ENCODE peak calls at places on chromosome 15, in nine cellular contexts. K is NCI-H1417, E is GM04504, O is COR-L47, U is hepatocyte, Z is Karpas-422, G is fibroblast of lung, V is uterus, J is SW480. Y is an unnamed sample.

GRCh38 chr15:99467861-99468460 is 97.8 kb upstream of the MEF2A start:
- DNase-seq in O (no peak), U (no peak), E (no peak), K (no peak), Z (no peak), J (no peak), V (no peak), G (peak; percentile 52), Y (no peak)

GRCh38 chr15:42863572-42864239 is 56.9 kb downstream of the TTBK2 start:
- DNase-seq in V (no peak), E (no peak), O (no peak), U (no peak), G (peak; percentile 16), K (no peak), J (no peak), Z (no peak), Y (no peak)

GRCh38 chr15:52252781-52253180 is 42.8 kb downstream of the MYO5C start:
- DNase-seq in U (peak; percentile 57), Z (no peak), J (peak; percentile 28), V (no peak), K (no peak), O (no peak), G (peak; percentile 95), E (peak; percentile 80), Y (no peak)

GRCh38 chr15:57922780-57923179 is 142.7 kb downstream of the ALDH1A2 start:
- DNase-seq in G (no peak), O (no peak), V (peak; percentile 77), U (no peak), E (no peak), K (no peak), J (no peak), Z (no peak), Y (no peak)

GRCh38 chr15:88646951-88647350 is 8.1 kb downstream of the ISG20 start:
- DNase-seq in O (no peak), E (no peak), G (no peak), V (no peak), J (no peak), U (no peak), Z (no peak), K (no peak), Y (no peak)

GRCh38 chr15:77616072-77616471 is 16.6 kb downstream of the LINGO1 start:
- DNase-seq in V (no peak), K (no peak), E (no peak), U (no peak), Z (peak; percentile 68), J (no peak), O (no peak), G (no peak), Y (no peak)

GRCh38 chr15:77596821-77597803 is 35.6 kb downstream of the LINGO1 start:
- DNase-seq in Z (no peak), K (no peak), V (no peak), E (no peak), G (no peak), U (no peak), J (no peak), O (no peak), Y (no peak)

GRCh38 chr15:38070778-38071177 is 136.3 kb downstream of the TMCO5A start:
- DNase-seq in K (no peak), G (peak; percentile 20), O (no peak), E (no peak), V (no peak), U (no peak), Z (no peak), J (no peak), Y (no peak)

GRCh38 chr15:38554354-38554753 is 10.3 kb downstream of the RASGRP1 start:
- DNase-seq in U (no peak), E (no peak), G (peak; percentile 71), V (no peak), J (no peak), Z (no peak), K (no peak), O (no peak), Y (no peak)

GRCh38 chr15:53110999-53111398 is 320.9 kb upstream of the ONECUT1 start:
- DNase-seq in K (no peak), Z (no peak), G (no peak), V (no peak), O (no peak), J (no peak), E (no peak), U (no peak), Y (peak; percentile 18)